ENCODE peak calls at places on chromosomes 12 and 14, in eight cellular contexts. Q, E, X, J, L, M, Z and K are unnamed samples.
A peak's percentile ranks its signal among the peaks of the same experiment; 100 is the strongest.

GRCh38 chr12:22729898-22730443 is 105.0 kb downstream of the ETNK1 start:
- DNase-seq in L (no peak), Z (no peak), X (no peak), E (no peak), Q (peak; percentile 93), M (no peak), J (no peak), K (no peak)

GRCh38 chr14:105485720-105486332 is 860 bp upstream of the CRIP1 start:
- DNase-seq in M (no peak), X (peak; percentile 56), Z (no peak), Q (no peak), L (no peak), E (no peak), J (no peak), K (no peak)

GRCh38 chr12:110183386-110183785 is 59.2 kb downstream of the IFT81 start:
- DNase-seq in Z (no peak), Q (no peak), E (peak; percentile 84), L (no peak), M (no peak), J (no peak), X (no peak), K (no peak)

GRCh38 chr12:19431407-19432308 is 7.6 kb upstream of the AEBP2 start:
- DNase-seq in X (no peak), Z (no peak), E (peak; percentile 47), J (no peak), Q (peak; percentile 64), L (peak; percentile 76), M (no peak), K (no peak)

GRCh38 chr12:108840605-108841328 is 16.6 kb downstream of the SSH1 start:
- DNase-seq in L (no peak), X (no peak), J (no peak), M (no peak), Q (peak; percentile 72), Z (no peak), E (no peak), K (no peak)

GRCh38 chr14:68312884-68313725 is 479.8 kb downstream of the ZFP36L1 start:
- DNase-seq in J (no peak), E (peak; percentile 31), X (no peak), Q (no peak), M (no peak), Z (no peak), L (peak; percentile 96), K (no peak)

GRCh38 chr14:63492391-63492790 is 50.8 kb downstream of the PPP2R5E start:
- DNase-seq in E (no peak), J (no peak), X (no peak), Q (peak; percentile 65), Z (no peak), M (no peak), L (no peak), K (no peak)

GRCh38 chr14:67971627-67972625 is 152.3 kb downstream of the RAD51B start:
- DNase-seq in J (no peak), M (no peak), L (no peak), Q (peak; percentile 67), X (peak; percentile 82), E (no peak), Z (no peak), K (no peak)

GRCh38 chr12:98213556-98213955 is 301.8 kb upstream of the TMPO start:
- DNase-seq in J (no peak), L (no peak), Z (no peak), Q (no peak), X (no peak), E (no peak), M (no peak), K (no peak)

GRCh38 chr12:88062464-88062863 is 33.3 kb upstream of the C12orf50 start:
- DNase-seq in L (peak; percentile 47), J (no peak), E (no peak), M (no peak), X (no peak), Q (no peak), Z (no peak), K (no peak)

GRCh38 chr12:38384816-38385491 is 68.4 kb downstream of the ALG10B start:
- DNase-seq in L (no peak), M (no peak), J (no peak), Q (no peak), E (no peak), Z (no peak), X (no peak), K (no peak)

GRCh38 chr14:63852817-63853730 is at the start of gene SYNE2:
- DNase-seq in J (peak; percentile 85), Q (peak; percentile 57), Z (peak; percentile 30), X (peak; percentile 79), L (peak; percentile 90), M (peak; percentile 79), E (peak; percentile 30), K (peak; percentile 86)

GRCh38 chr12:4892418-4892817 is 17.3 kb upstream of the KCNA1 start:
- DNase-seq in Z (no peak), L (no peak), J (no peak), X (no peak), E (no peak), M (no peak), Q (no peak), K (no peak)

GRCh38 chr12:124921200-124922008 is 7.0 kb upstream of the UBC start:
- DNase-seq in Q (peak; percentile 68), J (peak; percentile 63), M (peak; percentile 57), E (peak; percentile 70), X (no peak), L (peak; percentile 97), Z (no peak), K (peak; percentile 78)

GRCh38 chr14:34646570-34647255 is 16.8 kb upstream of the SNX6 start:
- DNase-seq in X (no peak), M (no peak), J (no peak), Z (no peak), Q (no peak), L (no peak), E (no peak), K (no peak)

GRCh38 chr12:14893471-14894250 is 8.0 kb upstream of the MGP start:
- DNase-seq in J (no peak), X (no peak), Z (no peak), E (no peak), M (no peak), L (no peak), Q (peak; percentile 15), K (no peak)

GRCh38 chr14:22978873-22979671 is 3.3 kb downstream of the AJUBA start:
- DNase-seq in L (no peak), M (no peak), Q (no peak), X (no peak), J (no peak), E (no peak), Z (no peak), K (no peak)

GRCh38 chr14:90642239-90642717 is 174.0 kb downstream of the TTC7B start:
- DNase-seq in Z (no peak), X (no peak), M (no peak), Q (no peak), L (no peak), J (no peak), E (no peak), K (no peak)

GRCh38 chr12:66241061-66242043 is 52.3 kb downstream of the IRAK3 start:
- DNase-seq in M (no peak), J (no peak), E (no peak), X (no peak), Q (peak; percentile 95), L (no peak), Z (no peak), K (no peak)

GRCh38 chr12:27534060-27534764 is 10.2 kb downstream of the PPFIBP1 start:
- DNase-seq in L (peak; percentile 87), E (no peak), Q (no peak), X (no peak), J (no peak), M (no peak), Z (no peak), K (no peak)

GRCh38 chr14:68379510-68380303 is 413.2 kb downstream of the ZFP36L1 start:
- DNase-seq in J (no peak), X (no peak), E (no peak), Q (no peak), Z (peak; percentile 74), M (no peak), L (no peak), K (peak; percentile 83)

GRCh38 chr14:105212541-105213305 is 31.6 kb upstream of the NUDT14 start:
- DNase-seq in L (no peak), X (peak; percentile 92), E (no peak), M (no peak), Q (no peak), J (no peak), Z (no peak), K (no peak)

GRCh38 chr12:29566441-29566840 is 69.0 kb upstream of the OVCH1 start:
- DNase-seq in L (no peak), E (no peak), X (no peak), Z (no peak), M (no peak), Q (no peak), J (no peak), K (no peak)

GRCh38 chr12:111687255-111687654 is 1.4 kb downstream of the ACAD10 start:
- DNase-seq in X (no peak), Q (no peak), Z (peak; percentile 4), E (no peak), L (peak; percentile 68), M (no peak), J (no peak), K (no peak)

GRCh38 chr14:24054324-24054641 is 2.5 kb downstream of the CARMIL3 start:
- DNase-seq in L (no peak), J (no peak), E (no peak), M (no peak), Z (no peak), Q (no peak), X (no peak), K (no peak)

GRCh38 chr14:58599145-58599544 is 38.6 kb upstream of the DACT1 start:
- DNase-seq in L (no peak), E (no peak), J (no peak), Z (no peak), X (no peak), Q (no peak), M (no peak), K (no peak)

GRCh38 chr14:91413547-91414474 is 3.8 kb downstream of the CCDC88C start:
- DNase-seq in X (no peak), J (peak; percentile 90), M (no peak), L (no peak), E (no peak), Z (peak; percentile 89), Q (no peak), K (peak; percentile 80)

GRCh38 chr12:43882578-43883178 is 46.8 kb downstream of the TMEM117 start:
- DNase-seq in J (no peak), Z (peak; percentile 32), Q (peak; percentile 72), E (peak; percentile 78), M (no peak), L (peak; percentile 67), X (peak; percentile 37), K (peak; percentile 12)

GRCh38 chr14:77653473-77653872 is 37.0 kb upstream of the SPTLC2 start:
- DNase-seq in M (no peak), L (no peak), X (no peak), J (no peak), Z (no peak), Q (no peak), E (no peak), K (no peak)

GRCh38 chr12:116551952-116552749 is 7.0 kb upstream of the MAP1LC3B2 start:
- DNase-seq in M (no peak), Q (peak; percentile 72), E (no peak), L (peak; percentile 28), X (no peak), J (no peak), Z (no peak), K (no peak)

GRCh38 chr14:53621433-53621832 is 335.2 kb downstream of the BMP4 start:
- DNase-seq in Z (no peak), J (no peak), X (no peak), E (no peak), M (no peak), Q (no peak), L (peak; percentile 42), K (no peak)

GRCh38 chr12:113757223-113758002 is 208.7 kb downstream of the RBM19 start:
- DNase-seq in L (no peak), X (peak; percentile 46), Q (no peak), J (no peak), M (no peak), Z (peak; percentile 42), E (peak; percentile 18), K (no peak)

GRCh38 chr14:71231521-71232393 is 324.5 kb downstream of the PCNX1 start:
- DNase-seq in E (peak; percentile 26), M (no peak), Q (no peak), Z (no peak), X (peak; percentile 57), J (no peak), L (peak; percentile 92), K (no peak)

GRCh38 chr14:56490379-56490778 is 89.2 kb upstream of the TMEM260 start:
- DNase-seq in J (no peak), X (peak; percentile 45), Q (peak; percentile 53), Z (peak; percentile 66), E (peak; percentile 40), L (peak; percentile 34), M (no peak), K (no peak)